ENCODE peak calls at places on chromosomes 4 and X, in nine cellular contexts. H is GM12864, N is A549, I is endodermal cell, K is heart right ventricle, F is dorsolateral prefrontal cortex, O is astrocyte of the spinal cord, P is nephron progenitor cell, E is MCF 10A. G is an unnamed sample.

GRCh38 chr4:185941476-185941875 is 127.5 kb upstream of the TLR3 start:
- DNase-seq in H (no peak), N (no peak), I (no peak), K (no peak), F (no peak), O (no peak), P (no peak), E (peak; percentile 57), G (no peak)

GRCh38 chrX:34734383-34734782 is 77.3 kb upstream of the TMEM47 start:
- DNase-seq in H (no peak), N (no peak), I (no peak), K (no peak), F (no peak), O (peak; percentile 31), P (no peak), E (peak; percentile 3), G (no peak)

GRCh38 chr4:7364979-7365378 is 69.8 kb downstream of the PSAPL1 start:
- DNase-seq in H (no peak), N (no peak), I (no peak), K (peak; percentile 46), F (peak; percentile 27), O (no peak), P (no peak), E (no peak), G (no peak)

GRCh38 chrX:130296743-130297142 is 28.0 kb upstream of the ZNF280C start:
- DNase-seq in H (no peak), N (no peak), I (no peak), K (no peak), F (no peak), O (peak; percentile 6), P (no peak), E (peak; percentile 18), G (no peak)

GRCh38 chr4:82789377-82789776 is 9.2 kb downstream of the SCD5 start:
- DNase-seq in H (no peak), N (no peak), I (peak; percentile 51), K (no peak), F (no peak), O (no peak), P (no peak), E (no peak), G (no peak)

GRCh38 chr4:6939761-6940743 is 30.4 kb downstream of the TBC1D14 start:
- DNase-seq in H (no peak), N (no peak), I (peak; percentile 61), K (no peak), F (no peak), O (no peak), P (no peak), E (no peak), G (no peak)

GRCh38 chr4:1939664-1940509 is 68.7 kb downstream of the NSD2 start:
- DNase-seq in H (no peak), N (no peak), I (no peak), K (no peak), F (no peak), O (peak; percentile 95), P (no peak), E (peak; percentile 93), G (no peak)

GRCh38 chr4:38904090-38904666 is 36.6 kb downstream of the FAM114A1 start:
- DNase-seq in H (no peak), N (peak; percentile 13), I (no peak), K (no peak), F (no peak), O (no peak), P (no peak), E (no peak), G (no peak)

GRCh38 chrX:2550288-2551020 is 49.7 kb upstream of the DHRSX start:
- DNase-seq in H (no peak), N (no peak), I (no peak), K (no peak), F (no peak), O (no peak), P (no peak), E (no peak), G (no peak)

GRCh38 chrX:143304518-143304917 is 212.8 kb downstream of the SPANXN3 start:
- DNase-seq in H (no peak), N (no peak), I (no peak), K (no peak), F (no peak), O (no peak), P (no peak), E (no peak), G (no peak)

GRCh38 chr4:74654230-74654681 is 140.1 kb downstream of the BTC start:
- DNase-seq in H (no peak), N (peak; percentile 99), I (no peak), K (no peak), F (no peak), O (no peak), P (no peak), E (no peak), G (no peak)

GRCh38 chr4:15656038-15656470 is 897 bp upstream of the FBXL5 start:
- DNase-seq in H (no peak), N (no peak), I (no peak), K (no peak), F (no peak), O (peak; percentile 51), P (no peak), E (no peak), G (peak; percentile 2)

GRCh38 chr4:24489870-24490269 is 94.5 kb downstream of the DHX15 start:
- DNase-seq in H (no peak), N (no peak), I (no peak), K (peak; percentile 27), F (no peak), O (no peak), P (no peak), E (no peak), G (no peak)

GRCh38 chrX:30343206-30343605 is 34.0 kb upstream of the NR0B1 start:
- DNase-seq in H (no peak), N (peak; percentile 1), I (peak; percentile 67), K (no peak), F (no peak), O (no peak), P (no peak), E (peak; percentile 3), G (no peak)

GRCh38 chrX:115373308-115373707 is 83.8 kb downstream of the LUZP4 start:
- DNase-seq in H (no peak), N (no peak), I (peak; percentile 48), K (no peak), F (no peak), O (no peak), P (no peak), E (no peak), G (peak; percentile 47)

GRCh38 chrX:78957768-78958130 is 12.6 kb downstream of the P2RY10 start:
- DNase-seq in H (peak; percentile 36), N (no peak), I (no peak), K (no peak), F (no peak), O (no peak), P (no peak), E (no peak), G (no peak)

GRCh38 chrX:118153270-118153669 is 36.7 kb upstream of the KLHL13 start:
- DNase-seq in H (no peak), N (no peak), I (no peak), K (no peak), F (no peak), O (no peak), P (no peak), E (no peak), G (no peak)

DNA sequence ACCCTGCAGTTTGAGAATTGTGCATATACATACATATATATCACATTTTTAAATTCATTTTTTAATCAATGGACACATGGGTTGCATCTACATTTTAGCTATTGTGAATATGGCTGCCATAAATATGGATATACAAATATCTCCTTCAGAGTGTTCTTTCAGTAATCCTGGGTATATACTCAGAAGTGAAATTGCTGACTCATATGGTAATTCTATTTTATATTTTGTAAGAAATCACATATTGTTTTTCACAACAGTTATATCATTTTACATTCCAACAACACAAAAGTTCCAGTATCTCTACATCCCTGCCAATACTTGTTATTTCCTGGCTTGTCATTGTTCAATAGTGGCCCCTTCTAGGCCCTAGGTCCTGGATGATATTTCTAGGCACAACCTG is 20.6 kb upstream of the HSFX4 start:
- DNase-seq in H (no peak), N (no peak), I (no peak), K (no peak), F (no peak), O (no peak), P (no peak), E (no peak), G (no peak)
- TF ChIP-seq CTCF in H (no peak), N (no peak), I (no peak), K (no peak), F (no peak), O (no peak), P (no peak), E (no peak), G (no peak)

DNA sequence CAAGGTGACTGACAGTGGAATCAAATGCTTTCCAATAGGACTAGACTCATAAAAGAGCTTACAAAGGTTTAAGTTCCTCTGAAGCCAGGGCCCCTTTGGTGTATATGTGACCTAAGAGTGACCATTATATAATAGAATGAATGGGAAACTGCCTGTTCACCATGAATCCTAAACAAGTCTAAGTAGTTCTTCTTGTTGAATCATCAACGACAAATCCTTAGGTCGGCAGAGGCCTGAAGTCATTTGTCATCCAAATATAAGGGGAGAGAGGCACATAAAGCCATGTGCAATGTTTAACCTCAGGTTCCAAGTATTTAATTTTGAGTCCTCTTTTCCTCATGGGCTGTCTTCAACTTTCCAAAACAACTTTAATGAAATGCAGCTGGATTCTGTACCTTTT is 122.4 kb downstream of the RASL11B start:
- DNase-seq in H (no peak), N (no peak), I (no peak), K (no peak), F (no peak), O (no peak), P (no peak), E (no peak), G (no peak)
- TF ChIP-seq CTCF in H (no peak), N (no peak), I (no peak), K (no peak), F (no peak), O (no peak), P (no peak), E (no peak), G (no peak)

DNA sequence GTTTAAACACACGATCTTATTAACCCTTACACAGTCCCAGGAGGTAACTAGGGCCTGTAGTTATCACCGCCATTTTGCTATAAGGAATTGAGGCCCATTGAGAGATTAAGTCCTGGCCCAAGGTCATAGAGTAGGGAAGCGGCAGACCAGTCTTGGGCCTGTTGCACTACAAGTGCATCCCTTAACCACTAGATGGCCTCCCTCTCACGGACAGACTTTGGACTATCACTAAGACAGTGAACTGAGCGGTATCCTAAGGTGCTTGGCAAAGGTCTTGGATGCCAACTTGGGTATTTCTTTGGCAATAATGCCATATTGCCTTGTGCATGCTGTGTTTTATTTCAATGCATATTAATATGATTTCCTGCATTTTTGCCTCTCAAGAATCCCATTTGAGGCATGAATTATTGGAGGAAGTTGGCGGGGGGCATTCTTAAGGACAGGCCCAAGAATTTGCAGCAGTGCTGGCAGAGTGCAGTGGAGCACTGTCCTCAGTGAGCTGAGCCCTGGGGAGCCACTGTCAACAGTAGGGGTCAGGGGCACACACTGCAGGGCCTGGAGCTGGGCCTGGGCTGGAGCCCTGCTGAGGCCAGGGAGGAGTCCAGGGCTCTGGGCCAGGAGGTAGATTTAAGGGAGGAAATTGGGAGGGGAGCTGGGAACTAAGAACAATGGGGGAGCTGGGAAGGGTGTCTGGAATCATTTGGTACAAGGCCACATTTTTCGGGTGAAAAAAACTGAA is 147.4 kb downstream of the SMIM20 start:
- DNase-seq in H (no peak), N (peak; percentile 56), I (peak; percentile 77), K (no peak), F (no peak), O (peak; percentile 50), P (peak; percentile 16), E (peak; percentile 78), G (no peak)
- TF ChIP-seq CTCF in H (peak; percentile 92), N (peak; percentile 26), I (peak; percentile 81), K (no peak), F (no peak), O (peak; percentile 72), P (peak; percentile 52), E (peak; percentile 61), G (peak; percentile 67)

GRCh38 chrX:122703762-122704161 is 480.3 kb upstream of the GRIA3 start:
- DNase-seq in H (no peak), N (no peak), I (no peak), K (no peak), F (no peak), O (peak; percentile 0), P (no peak), E (no peak), G (no peak)
- TF ChIP-seq CTCF in H (no peak), N (no peak), I (peak; percentile 62), K (no peak), F (no peak), O (no peak), P (no peak), E (no peak), G (no peak)

G was measured in neural crest cell.